ENCODE peak calls at places on chromosomes 3 and 15, in four cellular contexts. O, F, S and G are unnamed samples.

GRCh38 chr3:35393916-35394315 is 245.4 kb upstream of the ARPP21 start:
- DNase-seq in F (no peak), O (no peak), S (no peak), G (no peak)

GRCh38 chr15:66472176-66472999 is 25.2 kb downstream of the SNAPC5 start:
- DNase-seq in O (no peak), F (peak), S (no peak), G (peak)

GRCh38 chr3:100048248-100048647 is 66.1 kb downstream of the FILIP1L start:
- DNase-seq in O (no peak), F (no peak), S (no peak), G (no peak)

GRCh38 chr15:91855684-91856553 is 2.4 kb downstream of the SLCO3A1 start:
- DNase-seq in F (peak), S (peak), O (peak), G (no peak)

GRCh38 chr15:56537881-56538280 is 72.9 kb upstream of the MNS1 start:
- DNase-seq in O (no peak), S (no peak), F (no peak), G (no peak)

GRCh38 chr3:61804782-61805181 is 243.4 kb downstream of the PTPRG start:
- DNase-seq in O (no peak), F (no peak), S (no peak), G (no peak)

GRCh38 chr15:51253385-51253784 is 85.0 kb downstream of the CYP19A1 start:
- DNase-seq in O (no peak), S (no peak), F (no peak), G (no peak)

GRCh38 chr15:77346637-77347036 is 73.3 kb downstream of the PEAK1 start:
- DNase-seq in O (no peak), F (no peak), S (no peak), G (no peak)

GRCh38 chr3:124700880-124701684 is 29.2 kb upstream of the UMPS start:
- DNase-seq in O (no peak), S (no peak), F (no peak), G (peak)

GRCh38 chr15:80639168-80639555 is 55.9 kb upstream of the ABHD17C start:
- DNase-seq in S (no peak), F (no peak), O (no peak), G (no peak)

GRCh38 chr15:74958320-74958907 is 1.8 kb upstream of the RPP25 start:
- DNase-seq in S (peak), O (no peak), F (no peak), G (no peak)

GRCh38 chr15:56467626-56468025 is 2.7 kb upstream of the MNS1 start:
- DNase-seq in F (no peak), S (no peak), O (no peak), G (no peak)

GRCh38 chr3:96007650-96008195 is 806.7 kb upstream of the EPHA6 start:
- DNase-seq in O (no peak), F (no peak), S (no peak), G (no peak)

GRCh38 chr15:60972866-60973265 is 256.2 kb downstream of the RORA start:
- DNase-seq in F (no peak), S (no peak), O (no peak), G (peak)

GRCh38 chr15:85003593-85004312 is 22.1 kb downstream of the PDE8A start:
- DNase-seq in F (no peak), O (no peak), S (no peak), G (no peak)

GRCh38 chr3:169244119-169244864 is 419.2 kb downstream of the MECOM start:
- DNase-seq in F (no peak), S (no peak), O (no peak), G (no peak)

GRCh38 chr3:11085078-11085840 is 69.0 kb upstream of the HRH1 start:
- DNase-seq in S (no peak), O (no peak), F (no peak), G (peak)

GRCh38 chr15:95929232-95929846 is 401.2 kb upstream of the NR2F2 start:
- DNase-seq in O (peak), F (peak), S (no peak), G (peak)

GRCh38 chr15:52790941-52791751 is 1.0 kb upstream of the ONECUT1 start:
- DNase-seq in F (no peak), S (peak), O (no peak), G (peak)

GRCh38 chr3:5014431-5014830 is 35.2 kb downstream of the BHLHE40 start:
- DNase-seq in F (no peak), O (no peak), S (no peak), G (no peak)

GRCh38 chr3:72334681-72335457 is 513.4 kb downstream of the SHQ1 start:
- DNase-seq in S (no peak), F (no peak), O (no peak), G (no peak)

GRCh38 chr15:31402511-31403056 is 75.9 kb downstream of the KLF13 start:
- DNase-seq in S (no peak), O (no peak), F (no peak), G (peak)

GRCh38 chr3:12659316-12660015 is 4.5 kb downstream of the RAF1 start:
- DNase-seq in O (no peak), S (no peak), F (no peak), G (no peak)

GRCh38 chr3:127739347-127740135 is 66.8 kb downstream of the ABTB1 start:
- DNase-seq in F (no peak), S (no peak), O (no peak), G (peak)

GRCh38 chr15:91882858-91883586 is 29.5 kb downstream of the SLCO3A1 start:
- DNase-seq in O (no peak), S (peak), F (no peak), G (peak)

GRCh38 chr15:31326729-31327673 is at the start of gene KLF13:
- DNase-seq in F (no peak), O (peak), S (no peak), G (peak)

GRCh38 chr3:126129408-126129891 is 45.5 kb upstream of the SLC41A3 start:
- DNase-seq in S (peak), O (no peak), F (no peak), G (peak)

GRCh38 chr15:31083394-31083790 is 18.1 kb downstream of the TRPM1 start:
- DNase-seq in S (no peak), F (no peak), O (no peak), G (no peak)

GRCh38 chr3:105274958-105275357 is 91.8 kb upstream of the ALCAM start:
- DNase-seq in F (no peak), S (no peak), O (no peak), G (peak)

GRCh38 chr3:195839260-195840010 is 27.7 kb upstream of the MUC4 start:
- DNase-seq in S (no peak), O (no peak), F (no peak), G (no peak)

GRCh38 chr3:33718595-33718907 is 497 bp upstream of the CLASP2 start:
- DNase-seq in O (no peak), S (peak), F (no peak), G (no peak)

GRCh38 chr3:101066776-101067175 is 73.6 kb upstream of the ABI3BP start:
- DNase-seq in O (no peak), S (no peak), F (no peak), G (peak)

GRCh38 chr3:16147226-16147625 is 27.3 kb upstream of the GALNT15 start:
- DNase-seq in S (no peak), O (no peak), F (no peak), G (peak)
- TF ChIP-seq CHD1 in S (no peak), O (no peak), F (no peak), G (no peak)

GRCh38 chr3:63639821-63640220 is 12.7 kb upstream of the SNTN start:
- DNase-seq in S (no peak), F (no peak), O (no peak), G (no peak)

GRCh38 chr3:63642488-63642887 is 10.0 kb upstream of the SNTN start:
- DNase-seq in F (no peak), S (no peak), O (no peak), G (no peak)

DNA sequence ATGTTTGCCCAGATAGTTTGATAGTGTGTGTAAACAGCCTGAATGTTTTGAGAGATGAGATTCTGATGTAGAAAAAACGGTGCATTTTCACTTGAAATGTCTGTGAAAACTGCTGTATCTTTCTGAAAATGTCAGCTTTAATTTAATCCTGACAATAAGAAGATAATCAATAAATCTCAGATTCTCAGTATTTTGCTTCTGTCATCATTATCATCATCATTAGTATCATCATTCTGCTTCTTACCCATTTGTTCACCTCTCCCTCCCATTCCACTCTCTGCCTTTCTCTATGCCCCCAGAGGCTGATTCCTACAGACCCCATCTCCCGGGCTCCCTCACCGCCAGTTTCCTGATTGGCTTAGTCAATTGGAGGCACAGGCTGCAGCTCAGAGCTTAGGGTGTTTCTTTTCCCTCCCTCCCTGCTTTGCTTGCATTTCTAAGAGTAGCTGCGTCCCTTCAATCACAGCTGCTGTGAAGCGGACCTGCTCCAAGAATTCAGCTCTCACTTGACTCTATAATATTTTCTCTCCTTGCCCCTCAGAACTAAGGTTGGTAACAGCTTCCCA is 8.2 kb upstream of the SNTN start:
- DNase-seq in S (no peak), O (no peak), F (no peak), G (no peak)
- H3K4me3 ChIP-seq in S (peak), O (no peak), F (no peak), G (no peak)

GRCh38 chr3:185653949-185654757 is 68.1 kb downstream of the SENP2 start:
- DNase-seq in F (no peak), S (no peak), O (no peak), G (no peak)
- TF ChIP-seq CHD1 in F (no peak), S (no peak), O (no peak), G (no peak)

GRCh38 chr15:92907880-92908279 is 7.8 kb downstream of the CHD2 start:
- DNase-seq in S (no peak), F (no peak), O (no peak), G (peak)
- H3K4me3 ChIP-seq in S (no peak), F (peak), O (no peak), G (no peak)

GRCh38 chr3:55341502-55342031 is 145.5 kb downstream of the WNT5A start:
- DNase-seq in S (no peak), O (no peak), F (no peak), G (peak)
- TF ChIP-seq CHD1 in S (no peak), O (no peak), F (no peak), G (no peak)